ENCODE peak calls at places on chromosomes 1 and 21, in eight cellular contexts. One of them, this sample, is unnamed.

GRCh38 chr1:44501022-44501910 is 96.2 kb downstream of the RNF220 start:
- DNase-seq in dermis blood vessel endothelial cell: no peak
- DNase-seq in stimulated activated CD8-positive, alpha-beta memory T cell treated with anti-CD3 and anti-CD28 coated beads, Interleukin-2, amount 100 ng/mL, for 1 hour: no peak
- DNase-seq in left ventricle myocardium superior: peak
- DNase-seq in dorsolateral prefrontal cortex: peak
- DNase-seq in Calu3: no peak
- DNase-seq in fibroblast of pulmonary artery: no peak
- DNase-seq in activated effector memory CD4-positive, alpha-beta T cell treated with Interleukin-2 at 50 U/mL for 16 hours: no peak
- DNase-seq in this sample: no peak

GRCh38 chr1:96309783-96310182 is 411.8 kb upstream of the PTBP2 start:
- DNase-seq in left ventricle myocardium superior: no peak
- DNase-seq in dorsolateral prefrontal cortex: no peak
- DNase-seq in fibroblast of pulmonary artery: peak
- DNase-seq in Calu3: no peak
- DNase-seq in stimulated activated CD8-positive, alpha-beta memory T cell treated with anti-CD3 and anti-CD28 coated beads, Interleukin-2, amount 100 ng/mL, for 1 hour: no peak
- DNase-seq in activated effector memory CD4-positive, alpha-beta T cell treated with Interleukin-2 at 50 U/mL for 16 hours: no peak
- DNase-seq in dermis blood vessel endothelial cell: no peak
- DNase-seq in this sample: no peak

GRCh38 chr21:46113497-46114176 is 15.7 kb downstream of the COL6A2 start:
- DNase-seq in stimulated activated CD8-positive, alpha-beta memory T cell treated with anti-CD3 and anti-CD28 coated beads, Interleukin-2, amount 100 ng/mL, for 1 hour: no peak
- DNase-seq in activated effector memory CD4-positive, alpha-beta T cell treated with Interleukin-2 at 50 U/mL for 16 hours: no peak
- DNase-seq in Calu3: no peak
- DNase-seq in left ventricle myocardium superior: no peak
- DNase-seq in dermis blood vessel endothelial cell: no peak
- DNase-seq in dorsolateral prefrontal cortex: peak
- DNase-seq in fibroblast of pulmonary artery: no peak
- DNase-seq in this sample: no peak

GRCh38 chr1:66371233-66372005 is 162.5 kb upstream of the SGIP1 start:
- DNase-seq in left ventricle myocardium superior: no peak
- DNase-seq in dorsolateral prefrontal cortex: no peak
- DNase-seq in activated effector memory CD4-positive, alpha-beta T cell treated with Interleukin-2 at 50 U/mL for 16 hours: no peak
- DNase-seq in Calu3: no peak
- DNase-seq in dermis blood vessel endothelial cell: peak
- DNase-seq in fibroblast of pulmonary artery: peak
- DNase-seq in stimulated activated CD8-positive, alpha-beta memory T cell treated with anti-CD3 and anti-CD28 coated beads, Interleukin-2, amount 100 ng/mL, for 1 hour: no peak
- DNase-seq in this sample: no peak

GRCh38 chr1:109300650-109301151 is 6.1 kb downstream of the MYBPHL start:
- DNase-seq in left ventricle myocardium superior: no peak
- DNase-seq in stimulated activated CD8-positive, alpha-beta memory T cell treated with anti-CD3 and anti-CD28 coated beads, Interleukin-2, amount 100 ng/mL, for 1 hour: no peak
- DNase-seq in dorsolateral prefrontal cortex: no peak
- DNase-seq in dermis blood vessel endothelial cell: no peak
- DNase-seq in Calu3: no peak
- DNase-seq in activated effector memory CD4-positive, alpha-beta T cell treated with Interleukin-2 at 50 U/mL for 16 hours: no peak
- DNase-seq in fibroblast of pulmonary artery: peak
- DNase-seq in this sample: no peak

GRCh38 chr1:156342556-156342955 is 4.2 kb downstream of the TSACC start:
- DNase-seq in Calu3: no peak
- DNase-seq in fibroblast of pulmonary artery: no peak
- DNase-seq in dorsolateral prefrontal cortex: no peak
- DNase-seq in dermis blood vessel endothelial cell: no peak
- DNase-seq in activated effector memory CD4-positive, alpha-beta T cell treated with Interleukin-2 at 50 U/mL for 16 hours: no peak
- DNase-seq in stimulated activated CD8-positive, alpha-beta memory T cell treated with anti-CD3 and anti-CD28 coated beads, Interleukin-2, amount 100 ng/mL, for 1 hour: no peak
- DNase-seq in left ventricle myocardium superior: no peak
- DNase-seq in this sample: no peak

GRCh38 chr1:234154320-234155251 is 218.7 kb upstream of the COA6 start:
- DNase-seq in left ventricle myocardium superior: no peak
- DNase-seq in Calu3: peak
- DNase-seq in activated effector memory CD4-positive, alpha-beta T cell treated with Interleukin-2 at 50 U/mL for 16 hours: no peak
- DNase-seq in dermis blood vessel endothelial cell: peak
- DNase-seq in fibroblast of pulmonary artery: peak
- DNase-seq in stimulated activated CD8-positive, alpha-beta memory T cell treated with anti-CD3 and anti-CD28 coated beads, Interleukin-2, amount 100 ng/mL, for 1 hour: no peak
- DNase-seq in dorsolateral prefrontal cortex: no peak
- DNase-seq in this sample: no peak

GRCh38 chr1:236035681-236036101 is 29.2 kb downstream of the NID1 start:
- DNase-seq in stimulated activated CD8-positive, alpha-beta memory T cell treated with anti-CD3 and anti-CD28 coated beads, Interleukin-2, amount 100 ng/mL, for 1 hour: no peak
- DNase-seq in left ventricle myocardium superior: no peak
- DNase-seq in Calu3: no peak
- DNase-seq in dorsolateral prefrontal cortex: no peak
- DNase-seq in dermis blood vessel endothelial cell: no peak
- DNase-seq in activated effector memory CD4-positive, alpha-beta T cell treated with Interleukin-2 at 50 U/mL for 16 hours: no peak
- DNase-seq in fibroblast of pulmonary artery: no peak
- DNase-seq in this sample: no peak

GRCh38 chr1:59276317-59276914 is 20.5 kb upstream of the FGGY start:
- DNase-seq in activated effector memory CD4-positive, alpha-beta T cell treated with Interleukin-2 at 50 U/mL for 16 hours: no peak
- DNase-seq in fibroblast of pulmonary artery: peak
- DNase-seq in dermis blood vessel endothelial cell: peak
- DNase-seq in left ventricle myocardium superior: no peak
- DNase-seq in dorsolateral prefrontal cortex: no peak
- DNase-seq in stimulated activated CD8-positive, alpha-beta memory T cell treated with anti-CD3 and anti-CD28 coated beads, Interleukin-2, amount 100 ng/mL, for 1 hour: no peak
- DNase-seq in Calu3: no peak
- DNase-seq in this sample: no peak

GRCh38 chr1:193471981-193472380 is 285.6 kb upstream of the B3GALT2 start:
- DNase-seq in stimulated activated CD8-positive, alpha-beta memory T cell treated with anti-CD3 and anti-CD28 coated beads, Interleukin-2, amount 100 ng/mL, for 1 hour: no peak
- DNase-seq in left ventricle myocardium superior: no peak
- DNase-seq in Calu3: peak
- DNase-seq in dermis blood vessel endothelial cell: no peak
- DNase-seq in activated effector memory CD4-positive, alpha-beta T cell treated with Interleukin-2 at 50 U/mL for 16 hours: no peak
- DNase-seq in dorsolateral prefrontal cortex: no peak
- DNase-seq in fibroblast of pulmonary artery: no peak
- DNase-seq in this sample: no peak

GRCh38 chr1:1082239-1083180 is 8.4 kb upstream of the RNF223 start:
- DNase-seq in left ventricle myocardium superior: peak
- DNase-seq in dorsolateral prefrontal cortex: peak
- DNase-seq in Calu3: no peak
- DNase-seq in fibroblast of pulmonary artery: no peak
- DNase-seq in stimulated activated CD8-positive, alpha-beta memory T cell treated with anti-CD3 and anti-CD28 coated beads, Interleukin-2, amount 100 ng/mL, for 1 hour: no peak
- DNase-seq in activated effector memory CD4-positive, alpha-beta T cell treated with Interleukin-2 at 50 U/mL for 16 hours: no peak
- DNase-seq in dermis blood vessel endothelial cell: no peak
- DNase-seq in this sample: no peak

GRCh38 chr1:33072707-33073106 is 8.2 kb upstream of the AZIN2 start:
- DNase-seq in left ventricle myocardium superior: no peak
- DNase-seq in stimulated activated CD8-positive, alpha-beta memory T cell treated with anti-CD3 and anti-CD28 coated beads, Interleukin-2, amount 100 ng/mL, for 1 hour: no peak
- DNase-seq in Calu3: no peak
- DNase-seq in fibroblast of pulmonary artery: no peak
- DNase-seq in dermis blood vessel endothelial cell: no peak
- DNase-seq in activated effector memory CD4-positive, alpha-beta T cell treated with Interleukin-2 at 50 U/mL for 16 hours: no peak
- DNase-seq in dorsolateral prefrontal cortex: no peak
- DNase-seq in this sample: no peak

GRCh38 chr1:12203216-12204007 is 26.4 kb upstream of the VPS13D start:
- DNase-seq in Calu3: no peak
- DNase-seq in activated effector memory CD4-positive, alpha-beta T cell treated with Interleukin-2 at 50 U/mL for 16 hours: no peak
- DNase-seq in fibroblast of pulmonary artery: no peak
- DNase-seq in dorsolateral prefrontal cortex: no peak
- DNase-seq in left ventricle myocardium superior: no peak
- DNase-seq in dermis blood vessel endothelial cell: no peak
- DNase-seq in stimulated activated CD8-positive, alpha-beta memory T cell treated with anti-CD3 and anti-CD28 coated beads, Interleukin-2, amount 100 ng/mL, for 1 hour: no peak
- DNase-seq in this sample: no peak

GRCh38 chr1:55605155-55605554 is 390.0 kb upstream of the USP24 start:
- DNase-seq in fibroblast of pulmonary artery: no peak
- DNase-seq in activated effector memory CD4-positive, alpha-beta T cell treated with Interleukin-2 at 50 U/mL for 16 hours: no peak
- DNase-seq in dorsolateral prefrontal cortex: no peak
- DNase-seq in left ventricle myocardium superior: no peak
- DNase-seq in Calu3: no peak
- DNase-seq in dermis blood vessel endothelial cell: no peak
- DNase-seq in stimulated activated CD8-positive, alpha-beta memory T cell treated with anti-CD3 and anti-CD28 coated beads, Interleukin-2, amount 100 ng/mL, for 1 hour: no peak
- DNase-seq in this sample: no peak

GRCh38 chr1:93692983-93693591 is 11.4 kb upstream of the BCAR3 start:
- DNase-seq in dorsolateral prefrontal cortex: no peak
- DNase-seq in left ventricle myocardium superior: no peak
- DNase-seq in Calu3: peak
- DNase-seq in activated effector memory CD4-positive, alpha-beta T cell treated with Interleukin-2 at 50 U/mL for 16 hours: no peak
- DNase-seq in fibroblast of pulmonary artery: peak
- DNase-seq in dermis blood vessel endothelial cell: peak
- DNase-seq in stimulated activated CD8-positive, alpha-beta memory T cell treated with anti-CD3 and anti-CD28 coated beads, Interleukin-2, amount 100 ng/mL, for 1 hour: no peak
- DNase-seq in this sample: no peak

This sample was measured in activated CD8-positive, alpha-beta memory T cell treated with anti-CD3 and anti-CD28 coated beads for 4 hours.